ENCODE peak calls at places on chromosomes 7 and 10, in ten cellular contexts. One of them, this sample, is unnamed.
A peak's percentile ranks its signal among the peaks of the same experiment; 100 is the strongest.

GRCh38 chr10:21969326-21970287 is 33.9 kb downstream of the DNAJC1 start:
- DNase-seq in fibroblast of pulmonary artery: peak; percentile 53
- DNase-seq in NCI-H1092 treated with DMSO at 0.1 percent for 48 hours: no peak
- DNase-seq in heart left ventricle: no peak
- DNase-seq in coronary artery: no peak
- DNase-seq in hypothalamus: no peak
- DNase-seq in HCEC 1CT: peak; percentile 66
- DNase-seq in activated CD4-positive, alpha-beta T cell treated with anti-CD3 and anti-CD28 coated beads, Interleukin-2, amount 50 U/mL, for 24 hours: no peak
- DNase-seq in posterior cingulate gyrus: no peak
- DNase-seq in A549: no peak
- DNase-seq in this sample: no peak

GRCh38 chr10:4662576-4663161 is 163.3 kb upstream of the AKR1E2 start:
- DNase-seq in fibroblast of pulmonary artery: no peak
- DNase-seq in NCI-H1092 treated with DMSO at 0.1 percent for 48 hours: no peak
- DNase-seq in heart left ventricle: peak; percentile 45
- DNase-seq in coronary artery: no peak
- DNase-seq in hypothalamus: no peak
- DNase-seq in HCEC 1CT: peak; percentile 51
- DNase-seq in activated CD4-positive, alpha-beta T cell treated with anti-CD3 and anti-CD28 coated beads, Interleukin-2, amount 50 U/mL, for 24 hours: no peak
- DNase-seq in posterior cingulate gyrus: no peak
- DNase-seq in A549: peak; percentile 41
- DNase-seq in this sample: no peak

GRCh38 chr7:76291346-76292205 is 10.9 kb upstream of the HSPB1 start:
- DNase-seq in fibroblast of pulmonary artery: peak; percentile 98
- DNase-seq in NCI-H1092 treated with DMSO at 0.1 percent for 48 hours: peak; percentile 76
- DNase-seq in heart left ventricle: peak; percentile 90
- DNase-seq in coronary artery: peak; percentile 98
- DNase-seq in hypothalamus: peak; percentile 87
- DNase-seq in HCEC 1CT: peak; percentile 95
- DNase-seq in activated CD4-positive, alpha-beta T cell treated with anti-CD3 and anti-CD28 coated beads, Interleukin-2, amount 50 U/mL, for 24 hours: peak; percentile 85
- DNase-seq in posterior cingulate gyrus: peak; percentile 89
- DNase-seq in A549: peak; percentile 91
- DNase-seq in this sample: peak; percentile 93

GRCh38 chr7:128697301-128697905 is 25.3 kb downstream of the GARIN1A start:
- DNase-seq in fibroblast of pulmonary artery: peak; percentile 66
- DNase-seq in NCI-H1092 treated with DMSO at 0.1 percent for 48 hours: no peak
- DNase-seq in heart left ventricle: peak; percentile 35
- DNase-seq in coronary artery: no peak
- DNase-seq in hypothalamus: no peak
- DNase-seq in HCEC 1CT: peak; percentile 80
- DNase-seq in activated CD4-positive, alpha-beta T cell treated with anti-CD3 and anti-CD28 coated beads, Interleukin-2, amount 50 U/mL, for 24 hours: peak; percentile 21
- DNase-seq in posterior cingulate gyrus: peak; percentile 22
- DNase-seq in A549: peak; percentile 80
- DNase-seq in this sample: peak; percentile 5

GRCh38 chr10:21260793-21261149 is 264.7 kb downstream of the SKIDA1 start:
- DNase-seq in fibroblast of pulmonary artery: no peak
- DNase-seq in NCI-H1092 treated with DMSO at 0.1 percent for 48 hours: no peak
- DNase-seq in heart left ventricle: no peak
- DNase-seq in coronary artery: no peak
- DNase-seq in hypothalamus: peak; percentile 24
- DNase-seq in HCEC 1CT: peak; percentile 21
- DNase-seq in activated CD4-positive, alpha-beta T cell treated with anti-CD3 and anti-CD28 coated beads, Interleukin-2, amount 50 U/mL, for 24 hours: no peak
- DNase-seq in posterior cingulate gyrus: no peak
- DNase-seq in A549: no peak
- DNase-seq in this sample: peak; percentile 13

GRCh38 chr10:131658476-131659110 is 242.2 kb upstream of the PPP2R2D start:
- DNase-seq in fibroblast of pulmonary artery: no peak
- DNase-seq in NCI-H1092 treated with DMSO at 0.1 percent for 48 hours: no peak
- DNase-seq in heart left ventricle: no peak
- DNase-seq in coronary artery: peak; percentile 46
- DNase-seq in hypothalamus: no peak
- DNase-seq in HCEC 1CT: no peak
- DNase-seq in activated CD4-positive, alpha-beta T cell treated with anti-CD3 and anti-CD28 coated beads, Interleukin-2, amount 50 U/mL, for 24 hours: no peak
- DNase-seq in posterior cingulate gyrus: no peak
- DNase-seq in A549: no peak
- DNase-seq in this sample: no peak

GRCh38 chr10:88428442-88428841 is 154.7 kb downstream of the RNLS start:
- DNase-seq in fibroblast of pulmonary artery: peak; percentile 31
- DNase-seq in NCI-H1092 treated with DMSO at 0.1 percent for 48 hours: peak; percentile 20
- DNase-seq in heart left ventricle: no peak
- DNase-seq in coronary artery: no peak
- DNase-seq in hypothalamus: no peak
- DNase-seq in HCEC 1CT: peak; percentile 28
- DNase-seq in activated CD4-positive, alpha-beta T cell treated with anti-CD3 and anti-CD28 coated beads, Interleukin-2, amount 50 U/mL, for 24 hours: no peak
- DNase-seq in posterior cingulate gyrus: no peak
- DNase-seq in A549: peak; percentile 17
- DNase-seq in this sample: no peak

GRCh38 chr7:149459540-149460433 is 1.1 kb downstream of the ZNF777 start:
- DNase-seq in fibroblast of pulmonary artery: peak; percentile 6
- DNase-seq in NCI-H1092 treated with DMSO at 0.1 percent for 48 hours: no peak
- DNase-seq in heart left ventricle: no peak
- DNase-seq in coronary artery: no peak
- DNase-seq in hypothalamus: no peak
- DNase-seq in HCEC 1CT: peak; percentile 2
- DNase-seq in activated CD4-positive, alpha-beta T cell treated with anti-CD3 and anti-CD28 coated beads, Interleukin-2, amount 50 U/mL, for 24 hours: no peak
- DNase-seq in posterior cingulate gyrus: no peak
- DNase-seq in A549: peak; percentile 29
- DNase-seq in this sample: no peak

GRCh38 chr7:118232837-118233236 is 8.3 kb downstream of the ANKRD7 start:
- DNase-seq in fibroblast of pulmonary artery: no peak
- DNase-seq in NCI-H1092 treated with DMSO at 0.1 percent for 48 hours: no peak
- DNase-seq in heart left ventricle: no peak
- DNase-seq in coronary artery: no peak
- DNase-seq in hypothalamus: no peak
- DNase-seq in HCEC 1CT: no peak
- DNase-seq in activated CD4-positive, alpha-beta T cell treated with anti-CD3 and anti-CD28 coated beads, Interleukin-2, amount 50 U/mL, for 24 hours: no peak
- DNase-seq in posterior cingulate gyrus: no peak
- DNase-seq in A549: no peak
- DNase-seq in this sample: no peak

GRCh38 chr10:132539431-132539839 is 1.8 kb downstream of the INPP5A start:
- DNase-seq in fibroblast of pulmonary artery: no peak
- DNase-seq in NCI-H1092 treated with DMSO at 0.1 percent for 48 hours: peak; percentile 1
- DNase-seq in heart left ventricle: peak; percentile 62
- DNase-seq in coronary artery: peak; percentile 88
- DNase-seq in hypothalamus: no peak
- DNase-seq in HCEC 1CT: no peak
- DNase-seq in activated CD4-positive, alpha-beta T cell treated with anti-CD3 and anti-CD28 coated beads, Interleukin-2, amount 50 U/mL, for 24 hours: no peak
- DNase-seq in posterior cingulate gyrus: no peak
- DNase-seq in A549: no peak
- DNase-seq in this sample: peak; percentile 37

GRCh38 chr7:11415101-11415500 is 416.9 kb downstream of the THSD7A start:
- DNase-seq in fibroblast of pulmonary artery: no peak
- DNase-seq in NCI-H1092 treated with DMSO at 0.1 percent for 48 hours: no peak
- DNase-seq in heart left ventricle: no peak
- DNase-seq in coronary artery: no peak
- DNase-seq in hypothalamus: no peak
- DNase-seq in HCEC 1CT: no peak
- DNase-seq in activated CD4-positive, alpha-beta T cell treated with anti-CD3 and anti-CD28 coated beads, Interleukin-2, amount 50 U/mL, for 24 hours: no peak
- DNase-seq in posterior cingulate gyrus: no peak
- DNase-seq in A549: no peak
- DNase-seq in this sample: no peak

GRCh38 chr10:90947025-90947960 is 26.4 kb upstream of the ANKRD1 start:
- DNase-seq in fibroblast of pulmonary artery: peak; percentile 55
- DNase-seq in NCI-H1092 treated with DMSO at 0.1 percent for 48 hours: no peak
- DNase-seq in heart left ventricle: no peak
- DNase-seq in coronary artery: no peak
- DNase-seq in hypothalamus: no peak
- DNase-seq in HCEC 1CT: no peak
- DNase-seq in activated CD4-positive, alpha-beta T cell treated with anti-CD3 and anti-CD28 coated beads, Interleukin-2, amount 50 U/mL, for 24 hours: no peak
- DNase-seq in posterior cingulate gyrus: no peak
- DNase-seq in A549: no peak
- DNase-seq in this sample: no peak

GRCh38 chr7:157932498-157933218 is 595.9 kb downstream of the DNAJB6 start:
- DNase-seq in fibroblast of pulmonary artery: no peak
- DNase-seq in NCI-H1092 treated with DMSO at 0.1 percent for 48 hours: no peak
- DNase-seq in heart left ventricle: no peak
- DNase-seq in coronary artery: no peak
- DNase-seq in hypothalamus: no peak
- DNase-seq in HCEC 1CT: peak; percentile 2
- DNase-seq in activated CD4-positive, alpha-beta T cell treated with anti-CD3 and anti-CD28 coated beads, Interleukin-2, amount 50 U/mL, for 24 hours: no peak
- DNase-seq in posterior cingulate gyrus: no peak
- DNase-seq in A549: no peak
- DNase-seq in this sample: no peak

GRCh38 chr10:124896751-124897150 is 45.2 kb upstream of the ZRANB1 start:
- DNase-seq in fibroblast of pulmonary artery: no peak
- DNase-seq in NCI-H1092 treated with DMSO at 0.1 percent for 48 hours: no peak
- DNase-seq in heart left ventricle: no peak
- DNase-seq in coronary artery: no peak
- DNase-seq in hypothalamus: no peak
- DNase-seq in HCEC 1CT: no peak
- DNase-seq in activated CD4-positive, alpha-beta T cell treated with anti-CD3 and anti-CD28 coated beads, Interleukin-2, amount 50 U/mL, for 24 hours: no peak
- DNase-seq in posterior cingulate gyrus: no peak
- DNase-seq in A549: no peak
- DNase-seq in this sample: no peak

GRCh38 chr10:123021517-123021916 is 12.7 kb downstream of the ACADSB start:
- DNase-seq in fibroblast of pulmonary artery: peak; percentile 21
- DNase-seq in NCI-H1092 treated with DMSO at 0.1 percent for 48 hours: no peak
- DNase-seq in heart left ventricle: no peak
- DNase-seq in coronary artery: no peak
- DNase-seq in hypothalamus: no peak
- DNase-seq in HCEC 1CT: peak; percentile 16
- DNase-seq in activated CD4-positive, alpha-beta T cell treated with anti-CD3 and anti-CD28 coated beads, Interleukin-2, amount 50 U/mL, for 24 hours: no peak
- DNase-seq in posterior cingulate gyrus: no peak
- DNase-seq in A549: no peak
- DNase-seq in this sample: no peak

GRCh38 chr7:106224797-106225196 is 60.0 kb downstream of the NAMPT start:
- DNase-seq in fibroblast of pulmonary artery: no peak
- DNase-seq in NCI-H1092 treated with DMSO at 0.1 percent for 48 hours: no peak
- DNase-seq in heart left ventricle: no peak
- DNase-seq in coronary artery: no peak
- DNase-seq in hypothalamus: no peak
- DNase-seq in HCEC 1CT: no peak
- DNase-seq in activated CD4-positive, alpha-beta T cell treated with anti-CD3 and anti-CD28 coated beads, Interleukin-2, amount 50 U/mL, for 24 hours: no peak
- DNase-seq in posterior cingulate gyrus: no peak
- DNase-seq in A549: no peak
- DNase-seq in this sample: no peak

GRCh38 chr7:104033837-104034236 is 44.4 kb upstream of the RELN start:
- DNase-seq in fibroblast of pulmonary artery: no peak
- DNase-seq in NCI-H1092 treated with DMSO at 0.1 percent for 48 hours: no peak
- DNase-seq in heart left ventricle: no peak
- DNase-seq in coronary artery: no peak
- DNase-seq in hypothalamus: no peak
- DNase-seq in HCEC 1CT: no peak
- DNase-seq in activated CD4-positive, alpha-beta T cell treated with anti-CD3 and anti-CD28 coated beads, Interleukin-2, amount 50 U/mL, for 24 hours: no peak
- DNase-seq in posterior cingulate gyrus: no peak
- DNase-seq in A549: no peak
- DNase-seq in this sample: no peak

GRCh38 chr7:40299097-40299496 is 164.3 kb downstream of the SUGCT start:
- DNase-seq in fibroblast of pulmonary artery: peak; percentile 87
- DNase-seq in NCI-H1092 treated with DMSO at 0.1 percent for 48 hours: no peak
- DNase-seq in heart left ventricle: no peak
- DNase-seq in coronary artery: no peak
- DNase-seq in hypothalamus: no peak
- DNase-seq in HCEC 1CT: peak; percentile 61
- DNase-seq in activated CD4-positive, alpha-beta T cell treated with anti-CD3 and anti-CD28 coated beads, Interleukin-2, amount 50 U/mL, for 24 hours: no peak
- DNase-seq in posterior cingulate gyrus: no peak
- DNase-seq in A549: no peak
- DNase-seq in this sample: no peak

GRCh38 chr7:81462672-81463071 is 307.2 kb downstream of the HGF start:
- DNase-seq in fibroblast of pulmonary artery: peak; percentile 56
- DNase-seq in NCI-H1092 treated with DMSO at 0.1 percent for 48 hours: no peak
- DNase-seq in heart left ventricle: no peak
- DNase-seq in coronary artery: no peak
- DNase-seq in hypothalamus: no peak
- DNase-seq in HCEC 1CT: peak; percentile 84
- DNase-seq in activated CD4-positive, alpha-beta T cell treated with anti-CD3 and anti-CD28 coated beads, Interleukin-2, amount 50 U/mL, for 24 hours: no peak
- DNase-seq in posterior cingulate gyrus: no peak
- DNase-seq in A549: no peak
- DNase-seq in this sample: no peak

GRCh38 chr10:9625266-9625776 is 1392.4 kb upstream of the CELF2 start:
- DNase-seq in fibroblast of pulmonary artery: no peak
- DNase-seq in NCI-H1092 treated with DMSO at 0.1 percent for 48 hours: no peak
- DNase-seq in heart left ventricle: no peak
- DNase-seq in coronary artery: no peak
- DNase-seq in hypothalamus: no peak
- DNase-seq in HCEC 1CT: peak; percentile 33
- DNase-seq in activated CD4-positive, alpha-beta T cell treated with anti-CD3 and anti-CD28 coated beads, Interleukin-2, amount 50 U/mL, for 24 hours: no peak
- DNase-seq in posterior cingulate gyrus: no peak
- DNase-seq in A549: no peak
- DNase-seq in this sample: no peak